ENCODE peak calls at places on chromosomes 7 and 10, in five cellular contexts. W is chondrocyte; C is CD8-positive, alpha-beta memory T cell; X is cardiac fibroblast; I is nucleus accumbens. T is an unnamed sample.

GRCh38 chr10:64518456-64518855 is 997.3 kb downstream of the REEP3 start:
- DNase-seq in W (no peak), C (no peak), X (no peak), I (no peak), T (no peak)

GRCh38 chr7:77238703-77239136 is 39.1 kb upstream of the FGL2 start:
- DNase-seq in W (no peak), C (no peak), X (no peak), I (no peak), T (no peak)

GRCh38 chr10:132449826-132450211 is 52.8 kb downstream of the PWWP2B start:
- DNase-seq in W (peak; percentile 63), C (no peak), X (no peak), I (no peak), T (no peak)

GRCh38 chr10:102652170-102652926 is 8.1 kb downstream of the TRIM8 start:
- DNase-seq in W (peak; percentile 20), C (no peak), X (no peak), I (no peak), T (no peak)

GRCh38 chr10:124249812-124250432 is 156.5 kb upstream of the CHST15 start:
- DNase-seq in W (no peak), C (no peak), X (no peak), I (no peak), T (no peak)

GRCh38 chr7:124723012-124723411 is 42.6 kb downstream of the GPR37 start:
- DNase-seq in W (no peak), C (no peak), X (peak; percentile 0), I (no peak), T (no peak)

GRCh38 chr10:58781873-58782488 is 269.3 kb downstream of the BICC1 start:
- DNase-seq in W (no peak), C (no peak), X (peak; percentile 64), I (no peak), T (no peak)

GRCh38 chr7:22730921-22731654 is 4.1 kb downstream of the IL6 start:
- DNase-seq in W (no peak), C (no peak), X (peak; percentile 63), I (no peak), T (peak; percentile 87)

GRCh38 chr10:72173635-72174296 is 42.0 kb upstream of the ANAPC16 start:
- DNase-seq in W (no peak), C (no peak), X (peak; percentile 14), I (no peak), T (no peak)

GRCh38 chr10:67079126-67079525 is 153.3 kb downstream of the LRRTM3 start:
- DNase-seq in W (no peak), C (no peak), X (peak; percentile 1), I (no peak), T (no peak)

GRCh38 chr10:29140991-29141390 is 147.9 kb upstream of the LYZL1 start:
- DNase-seq in W (no peak), C (no peak), X (peak; percentile 89), I (no peak), T (no peak)

GRCh38 chr7:80210400-80210799 is 75.8 kb downstream of the GNAI1 start:
- DNase-seq in W (no peak), C (no peak), X (no peak), I (no peak), T (no peak)